ENCODE peak calls at places on chromosome 17, in four cellular contexts. J, Z, D and H are unnamed samples.
A peak's percentile ranks its signal among the peaks of the same experiment; 100 is the strongest.

GRCh38 chr17:32124985-32125847 is 17.1 kb upstream of the RHOT1 start:
- DNase-seq in Z (no peak), D (no peak), J (no peak), H (no peak)

GRCh38 chr17:35082073-35082657 is 18.7 kb upstream of the RFFL start:
- DNase-seq in Z (no peak), J (peak; percentile 90), D (peak; percentile 68), H (no peak)

GRCh38 chr17:28928061-28928460 is 23.3 kb downstream of the PHF12 start:
- DNase-seq in Z (no peak), J (peak; percentile 60), D (no peak), H (no peak)

GRCh38 chr17:33200116-33200515 is 93.0 kb downstream of the ASIC2 start:
- DNase-seq in J (peak; percentile 54), D (no peak), Z (no peak), H (no peak)

GRCh38 chr17:72119963-72120877 is 600 bp upstream of the SOX9 start:
- DNase-seq in J (peak; percentile 87), Z (peak; percentile 80), D (peak; percentile 37), H (peak; percentile 82)

GRCh38 chr17:9002610-9003354 is 18.5 kb upstream of the NTN1 start:
- DNase-seq in J (peak; percentile 30), Z (no peak), D (no peak), H (peak; percentile 52)

GRCh38 chr17:54870671-54871175 is 29.9 kb upstream of the TOM1L1 start:
- DNase-seq in D (no peak), J (no peak), Z (no peak), H (no peak)

GRCh38 chr17:58702708-58703107 is 10.3 kb downstream of the RAD51C start:
- DNase-seq in J (no peak), Z (no peak), D (no peak), H (no peak)

GRCh38 chr17:75078097-75079022 is 9.4 kb upstream of the SLC16A5 start:
- DNase-seq in D (no peak), Z (no peak), J (peak; percentile 84), H (no peak)

GRCh38 chr17:42050360-42051012 is at the start of gene C17orf113:
- DNase-seq in J (peak; percentile 13), Z (no peak), D (peak; percentile 51), H (peak; percentile 68)
- H3K4me3 ChIP-seq in J (peak within 1 kb of the TSS; percentile 52), Z (no peak within 1 kb of the TSS), D (peak within 1 kb of the TSS; percentile 52), H (peak within 1 kb of the TSS; percentile 47)

GRCh38 chr17:36938566-36939058 is 1.3 kb downstream of the LHX1 start:
- DNase-seq in Z (no peak), D (no peak), J (no peak), H (no peak)
- H3K27me3 ChIP-seq in Z (no peaks in the 10 kb centered on the region), D (peaks cover 98% of the 10 kb centered on the region), J (peaks cover 99% of the 10 kb centered on the region), H (peaks cover 34% of the 10 kb centered on the region)

GRCh38 chr17:78765821-78766220 is 16.3 kb downstream of the CYTH1 start:
- DNase-seq in J (no peak), Z (no peak), D (no peak), H (no peak)
- H3K4me1 ChIP-seq in J (no peaks in the 10 kb centered on the region), Z (no peaks in the 10 kb centered on the region), D (peaks cover 46% of the 10 kb centered on the region), H (no peaks in the 10 kb centered on the region)

GRCh38 chr17:81647640-81648012 is 8.7 kb downstream of the PDE6G start:
- DNase-seq in D (no peak), J (no peak), Z (no peak), H (no peak)
- H3K4me3 ChIP-seq in D (no peak overlapping the region), J (no peak overlapping the region), Z (no peak overlapping the region), H (no peak overlapping the region)

DNA sequence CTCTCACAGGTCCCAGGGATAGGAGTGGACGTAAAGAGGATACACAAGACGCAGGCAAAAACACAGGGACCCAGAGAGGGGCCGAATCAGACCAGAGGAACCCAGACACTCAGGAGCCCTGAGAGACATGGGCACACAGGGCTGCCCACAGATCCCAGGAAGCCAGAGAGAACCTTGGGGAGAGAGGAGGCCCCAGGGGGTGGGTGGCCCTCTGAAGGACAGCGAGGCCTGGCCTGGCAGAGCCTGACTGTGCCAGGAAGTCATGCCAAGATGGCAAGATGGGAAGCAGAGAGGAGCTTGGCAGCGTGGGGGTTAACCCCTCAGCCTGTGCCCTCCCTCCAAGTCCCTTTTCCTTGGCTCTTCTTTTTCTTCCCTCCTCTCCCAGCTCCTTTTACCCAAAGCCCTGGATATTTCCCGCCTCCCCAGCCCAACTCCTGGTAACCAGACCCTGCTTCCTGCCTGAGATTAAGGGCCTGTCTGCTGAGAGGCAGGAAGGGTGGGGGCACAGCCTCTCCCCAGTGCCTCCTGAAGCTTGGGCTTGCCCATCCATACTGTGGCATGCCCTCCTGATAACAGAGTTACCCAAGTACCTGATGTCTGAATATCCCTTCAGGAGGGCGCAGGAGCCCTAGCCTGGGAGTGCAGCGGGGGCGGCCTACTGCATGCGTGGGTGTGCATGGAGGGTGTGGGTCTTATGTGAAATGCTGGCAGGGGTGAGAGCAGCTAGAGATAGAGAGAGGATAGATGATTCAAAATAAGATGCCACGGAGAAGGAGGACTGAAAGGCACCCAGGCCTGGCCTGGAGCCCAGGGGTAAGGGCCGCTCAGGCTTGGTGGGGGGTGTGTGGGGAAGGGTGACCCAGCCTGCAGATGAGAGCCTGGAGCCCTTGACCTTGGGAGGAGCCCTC is 6.0 kb upstream of the TBX21 start:
- DNase-seq in J (no peak), Z (no peak), D (no peak), H (peak; percentile 39)
- H3K27me3 ChIP-seq in J (peaks cover 48% of the 10 kb centered on the region), Z (no peaks in the 10 kb centered on the region), D (peaks cover 44% of the 10 kb centered on the region), H (no peaks in the 10 kb centered on the region)